ENCODE peak calls at places on chromosomes 1 and 21, in nine cellular contexts. L, J, Y, T, W, Q, V, M and Z are unnamed samples.

GRCh38 chr1:171142081-171142450 is 43.0 kb upstream of the FMO2 start:
- DNase-seq in W (no peak), V (no peak), J (no peak), M (no peak), Y (no peak), T (peak), L (peak), Q (no peak), Z (peak)

GRCh38 chr1:235246022-235246948 is 81.7 kb downstream of the ARID4B start:
- DNase-seq in Q (no peak), W (no peak), J (peak), Y (no peak), M (no peak), T (no peak), L (peak), V (no peak), Z (no peak)

GRCh38 chr21:32653326-32653901 is 41.2 kb upstream of the CFAP298 start:
- DNase-seq in Y (no peak), V (peak), Q (peak), W (no peak), L (peak), M (peak), T (no peak), J (no peak), Z (peak)

GRCh38 chr1:42748461-42749410 is 8.7 kb upstream of the CLDN19 start:
- DNase-seq in T (no peak), L (no peak), Y (no peak), M (no peak), J (peak), V (no peak), Q (no peak), W (no peak), Z (no peak)

GRCh38 chr1:152047607-152047953 is 10.8 kb upstream of the S100A11 start:
- DNase-seq in J (no peak), W (no peak), Y (peak), Q (no peak), T (no peak), V (no peak), M (no peak), L (peak), Z (no peak)

GRCh38 chr1:92784051-92784638 is 763 bp downstream of the EVI5 start:
- DNase-seq in W (no peak), M (peak), T (no peak), V (peak), Q (no peak), Y (peak), J (peak), L (peak), Z (peak)

GRCh38 chr1:40204855-40205254 is 42.9 kb upstream of the TMCO2 start:
- DNase-seq in J (peak), W (no peak), T (no peak), Y (no peak), V (no peak), Q (no peak), L (no peak), M (no peak), Z (no peak)

GRCh38 chr1:72281144-72281543 is 1.2 kb downstream of the NEGR1 start:
- DNase-seq in T (no peak), W (no peak), Y (no peak), Q (no peak), J (peak), L (no peak), M (no peak), V (no peak), Z (no peak)

GRCh38 chr21:42550817-42551216 is 37.2 kb downstream of the SLC37A1 start:
- DNase-seq in T (no peak), L (no peak), M (no peak), V (no peak), W (no peak), J (no peak), Q (peak), Y (no peak), Z (no peak)

GRCh38 chr21:30101967-30102366 is 64.6 kb downstream of the CLDN17 start:
- DNase-seq in W (no peak), T (no peak), J (no peak), V (no peak), L (no peak), Y (no peak), Q (no peak), M (no peak), Z (no peak)

GRCh38 chr1:224333309-224333926 is 3.4 kb upstream of the NVL start:
- DNase-seq in T (no peak), V (no peak), Y (no peak), L (peak), J (peak), W (peak), Q (peak), M (peak), Z (peak)

GRCh38 chr21:46150073-46150472 is 5.3 kb downstream of the FTCD start:
- DNase-seq in Q (no peak), W (no peak), M (no peak), V (no peak), T (no peak), J (no peak), L (no peak), Y (no peak), Z (no peak)

GRCh38 chr21:28627691-28628090 is 365.0 kb downstream of the LTN1 start:
- DNase-seq in W (no peak), L (no peak), V (no peak), T (no peak), Y (no peak), Q (no peak), M (no peak), J (no peak), Z (no peak)

GRCh38 chr21:25578070-25578961 is 29.0 kb downstream of the MRPL39 start:
- DNase-seq in V (peak), W (no peak), Y (no peak), L (no peak), M (no peak), Q (no peak), J (peak), T (peak), Z (no peak)

GRCh38 chr1:67060811-67061218 is 6.9 kb upstream of the SLC35D1 start:
- DNase-seq in V (no peak), Y (no peak), M (no peak), T (peak), Q (no peak), J (peak), L (peak), W (no peak), Z (peak)

GRCh38 chr1:226738421-226738994 is 574 bp downstream of the ITPKB start:
- DNase-seq in V (peak), L (peak), T (no peak), Q (peak), W (no peak), J (no peak), Y (no peak), M (no peak), Z (peak)

GRCh38 chr1:102045752-102046151 is 49.0 kb upstream of the OLFM3 start:
- DNase-seq in V (no peak), L (no peak), M (no peak), Q (no peak), W (no peak), T (no peak), J (no peak), Y (no peak), Z (no peak)

GRCh38 chr1:29900086-29900485 is 663.8 kb downstream of the PTPRU start:
- DNase-seq in Q (no peak), Y (no peak), J (no peak), M (no peak), L (no peak), W (no peak), T (no peak), V (no peak), Z (no peak)

GRCh38 chr21:32611471-32611997 is 643 bp downstream of the CFAP298 start:
- DNase-seq in Q (peak), T (no peak), W (no peak), V (peak), L (peak), M (peak), Y (peak), J (no peak), Z (peak)

GRCh38 chr1:2046225-2046917 is 3.8 kb upstream of the PRKCZ start:
- DNase-seq in L (peak), Q (peak), W (no peak), Y (no peak), T (no peak), M (peak), V (peak), J (no peak), Z (peak)

GRCh38 chr1:10730985-10731384 is 65.5 kb downstream of the CASZ1 start:
- DNase-seq in T (peak), M (no peak), L (peak), Q (no peak), J (no peak), W (no peak), Y (no peak), V (no peak), Z (no peak)

GRCh38 chr1:19122668-19123067 is 87.4 kb downstream of the UBR4 start:
- DNase-seq in J (no peak), W (no peak), Y (no peak), V (no peak), L (peak), T (no peak), M (no peak), Q (no peak), Z (no peak)